ENCODE peak calls at places on chromosomes 12 and 14, in five cellular contexts. One of them, this sample, is unnamed.

GRCh38 chr12:24743891-24744793 is 204.8 kb downstream of the BCAT1 start:
- DNase-seq in GM04504: no peak
- DNase-seq in heart right ventricle: no peak
- DNase-seq in stimulated activated CD4-positive, alpha-beta T cell treated with anti-CD3 and anti-CD28 coated beads, TNF-alpha, amount 100 ng/mL, for 24 hours: no peak
- DNase-seq in HEK293T: no peak
- DNase-seq in this sample: no peak

GRCh38 chr12:6941267-6941666 is 2.3 kb upstream of the RNU7-1 start:
- DNase-seq in HEK293T: no peak
- DNase-seq in heart right ventricle: peak; percentile 53
- DNase-seq in GM04504: no peak
- DNase-seq in stimulated activated CD4-positive, alpha-beta T cell treated with anti-CD3 and anti-CD28 coated beads, TNF-alpha, amount 100 ng/mL, for 24 hours: no peak
- DNase-seq in this sample: no peak

GRCh38 chr12:28226705-28227104 is 36.4 kb downstream of the CCDC91 start:
- DNase-seq in HEK293T: no peak
- DNase-seq in GM04504: no peak
- DNase-seq in heart right ventricle: no peak
- DNase-seq in stimulated activated CD4-positive, alpha-beta T cell treated with anti-CD3 and anti-CD28 coated beads, TNF-alpha, amount 100 ng/mL, for 24 hours: no peak
- DNase-seq in this sample: no peak

GRCh38 chr12:19129121-19129485 is 430 bp upstream of the PLEKHA5 start:
- DNase-seq in GM04504: no peak
- DNase-seq in stimulated activated CD4-positive, alpha-beta T cell treated with anti-CD3 and anti-CD28 coated beads, TNF-alpha, amount 100 ng/mL, for 24 hours: no peak
- DNase-seq in heart right ventricle: no peak
- DNase-seq in HEK293T: no peak
- DNase-seq in this sample: no peak

GRCh38 chr12:54933381-54933780 is 51.2 kb downstream of the TESPA1 start:
- DNase-seq in GM04504: no peak
- DNase-seq in HEK293T: no peak
- DNase-seq in stimulated activated CD4-positive, alpha-beta T cell treated with anti-CD3 and anti-CD28 coated beads, TNF-alpha, amount 100 ng/mL, for 24 hours: no peak
- DNase-seq in heart right ventricle: no peak
- DNase-seq in this sample: no peak

GRCh38 chr12:70830221-70831061 is 90.1 kb downstream of the PTPRR start:
- DNase-seq in stimulated activated CD4-positive, alpha-beta T cell treated with anti-CD3 and anti-CD28 coated beads, TNF-alpha, amount 100 ng/mL, for 24 hours: no peak
- DNase-seq in GM04504: no peak
- DNase-seq in HEK293T: no peak
- DNase-seq in heart right ventricle: no peak
- DNase-seq in this sample: no peak

GRCh38 chr14:71472281-71472960 is 459.8 kb upstream of the RGS6 start:
- DNase-seq in HEK293T: no peak
- DNase-seq in GM04504: peak; percentile 15
- DNase-seq in stimulated activated CD4-positive, alpha-beta T cell treated with anti-CD3 and anti-CD28 coated beads, TNF-alpha, amount 100 ng/mL, for 24 hours: no peak
- DNase-seq in heart right ventricle: no peak
- DNase-seq in this sample: no peak

GRCh38 chr12:13283867-13284266 is 87.3 kb downstream of the EMP1 start:
- DNase-seq in stimulated activated CD4-positive, alpha-beta T cell treated with anti-CD3 and anti-CD28 coated beads, TNF-alpha, amount 100 ng/mL, for 24 hours: no peak
- DNase-seq in GM04504: no peak
- DNase-seq in heart right ventricle: no peak
- DNase-seq in HEK293T: no peak
- DNase-seq in this sample: no peak

GRCh38 chr14:92496458-92496857 is 17.1 kb upstream of the RIN3 start:
- DNase-seq in heart right ventricle: no peak
- DNase-seq in GM04504: no peak
- DNase-seq in HEK293T: no peak
- DNase-seq in stimulated activated CD4-positive, alpha-beta T cell treated with anti-CD3 and anti-CD28 coated beads, TNF-alpha, amount 100 ng/mL, for 24 hours: no peak
- DNase-seq in this sample: no peak

GRCh38 chr12:84694111-84694510 is 218.5 kb downstream of the SLC6A15 start:
- DNase-seq in HEK293T: no peak
- DNase-seq in heart right ventricle: no peak
- DNase-seq in GM04504: no peak
- DNase-seq in stimulated activated CD4-positive, alpha-beta T cell treated with anti-CD3 and anti-CD28 coated beads, TNF-alpha, amount 100 ng/mL, for 24 hours: no peak
- DNase-seq in this sample: no peak

GRCh38 chr12:116199160-116199559 is 78.3 kb downstream of the MED13L start:
- DNase-seq in stimulated activated CD4-positive, alpha-beta T cell treated with anti-CD3 and anti-CD28 coated beads, TNF-alpha, amount 100 ng/mL, for 24 hours: no peak
- DNase-seq in heart right ventricle: no peak
- DNase-seq in HEK293T: no peak
- DNase-seq in GM04504: no peak
- DNase-seq in this sample: no peak

This sample was measured in activated naive CD8-positive, alpha-beta T cell treated with anti-CD3 and anti-CD28 coated beads, Interleukin-2, amount 50 U/mL, for 16 hours.